ENCODE peak calls at places on chromosome 12, in seven cellular contexts. I is CD8-positive, alpha-beta T cell; S is ovary; N is endodermal cell; J is astrocyte of the spinal cord; O is fibroblast of villous mesenchyme; L is testis. A is an unnamed sample.

GRCh38 chr12:64968989-64969819 is 144.8 kb downstream of the TBC1D30 start:
- DNase-seq in I (no peak), S (no peak), N (no peak), J (peak), O (peak), L (no peak), A (no peak)

GRCh38 chr12:69415471-69416275 is 54.5 kb upstream of the FRS2 start:
- DNase-seq in I (no peak), S (peak), N (peak), J (peak), O (peak), L (peak), A (peak)

GRCh38 chr12:47754881-47755280 is 3.8 kb downstream of the RAPGEF3 start:
- DNase-seq in I (no peak), S (no peak), N (peak), J (no peak), O (no peak), L (no peak), A (no peak)

GRCh38 chr12:122894173-122895121 is 1.5 kb downstream of the VPS37B start:
- DNase-seq in I (no peak), S (no peak), N (no peak), J (no peak), O (no peak), L (no peak), A (no peak)

GRCh38 chr12:100163416-100164152 is 20.9 kb upstream of the BLTP3B start:
- DNase-seq in I (peak), S (peak), N (peak), J (peak), O (peak), L (peak), A (peak)

GRCh38 chr12:12523229-12523628 is 39.4 kb downstream of the DUSP16 start:
- DNase-seq in I (no peak), S (no peak), N (no peak), J (no peak), O (no peak), L (no peak), A (no peak)

GRCh38 chr12:66061076-66061475 is 69.5 kb downstream of the LLPH start:
- DNase-seq in I (no peak), S (no peak), N (no peak), J (no peak), O (no peak), L (no peak), A (no peak)

GRCh38 chr12:32698285-32698684 is 19.2 kb downstream of the DNM1L start:
- DNase-seq in I (no peak), S (no peak), N (no peak), J (no peak), O (peak), L (no peak), A (no peak)

GRCh38 chr12:34394211-34395055 is 372.1 kb downstream of the ALG10 start:
- DNase-seq in I (peak), S (peak), N (peak), J (no peak), O (no peak), L (no peak), A (no peak)

GRCh38 chr12:95173392-95174251 is 43.6 kb downstream of the FGD6 start:
- DNase-seq in I (no peak), S (peak), N (no peak), J (peak), O (peak), L (peak), A (peak)

GRCh38 chr12:98644433-98644711 is 216 bp downstream of the IKBIP start:
- DNase-seq in I (no peak), S (no peak), N (peak), J (no peak), O (no peak), L (no peak), A (no peak)

GRCh38 chr12:13195244-13195643 is 1.3 kb upstream of the EMP1 start:
- DNase-seq in I (no peak), S (no peak), N (no peak), J (no peak), O (no peak), L (no peak), A (no peak)

GRCh38 chr12:62256408-62257079 is 3.7 kb upstream of the USP15 start:
- DNase-seq in I (no peak), S (peak), N (no peak), J (no peak), O (peak), L (peak), A (no peak)

GRCh38 chr12:120367252-120367923 is 1.6 kb downstream of the MSI1 start:
- DNase-seq in I (no peak), S (no peak), N (peak), J (no peak), O (no peak), L (no peak), A (no peak)

GRCh38 chr12:110533607-110534006 is 31.5 kb downstream of the RAD9B start:
- DNase-seq in I (no peak), S (no peak), N (peak), J (no peak), O (peak), L (no peak), A (no peak)

GRCh38 chr12:62659457-62660295 is 193.1 kb downstream of the MON2 start:
- DNase-seq in I (no peak), S (no peak), N (peak), J (no peak), O (no peak), L (no peak), A (peak)

GRCh38 chr12:111503116-111503515 is 96.0 kb downstream of the ATXN2 start:
- DNase-seq in I (no peak), S (no peak), N (no peak), J (no peak), O (peak), L (no peak), A (no peak)

GRCh38 chr12:110920324-110920910 is at the start of gene MYL2:
- DNase-seq in I (no peak), S (no peak), N (no peak), J (no peak), O (no peak), L (no peak), A (no peak)

GRCh38 chr12:48978291-48978740 is at the start of gene WNT1:
- DNase-seq in I (no peak), S (no peak), N (no peak), J (no peak), O (no peak), L (no peak), A (no peak)

GRCh38 chr12:1634149-1634548 is 5.1 kb downstream of the WNT5B start:
- DNase-seq in I (no peak), S (no peak), N (no peak), J (no peak), O (no peak), L (no peak), A (no peak)

GRCh38 chr12:1633459-1633858 is 4.4 kb downstream of the WNT5B start:
- DNase-seq in I (no peak), S (no peak), N (no peak), J (no peak), O (no peak), L (no peak), A (no peak)

GRCh38 chr12:1635656-1636055 is 6.6 kb downstream of the WNT5B start:
- DNase-seq in I (no peak), S (no peak), N (no peak), J (no peak), O (no peak), L (no peak), A (no peak)

GRCh38 chr12:1632702-1633101 is 3.7 kb downstream of the WNT5B start:
- DNase-seq in I (no peak), S (no peak), N (no peak), J (no peak), O (no peak), L (no peak), A (no peak)

DNA sequence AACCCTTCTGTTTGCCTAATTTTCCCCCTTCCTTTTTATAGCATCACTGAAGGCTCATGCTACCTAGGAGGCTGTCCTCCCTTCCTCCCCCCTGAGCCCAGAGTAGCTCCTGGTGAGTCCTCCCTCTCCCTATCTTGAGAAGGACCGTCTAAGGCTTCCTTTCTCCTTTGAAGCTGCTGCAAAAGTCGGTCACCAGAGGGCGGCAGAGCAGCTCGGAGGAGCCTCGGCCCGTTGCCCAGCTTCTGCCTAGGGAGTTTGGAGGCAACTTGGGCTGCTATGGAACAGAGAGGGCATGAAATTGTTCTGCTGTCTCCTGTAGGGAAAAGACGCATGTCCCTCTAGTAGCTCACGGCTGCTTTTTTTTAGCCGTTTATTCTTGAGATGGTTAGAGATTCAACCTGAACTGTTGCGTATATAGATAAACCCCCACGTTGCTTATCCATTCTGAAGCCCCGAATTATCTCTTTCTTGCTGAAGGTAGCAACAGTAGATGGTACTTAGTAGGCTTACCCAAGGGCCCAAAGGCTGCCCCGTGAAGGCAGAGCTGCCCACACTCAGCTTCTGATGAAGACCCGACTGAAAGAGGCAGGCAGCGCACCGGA is 5.7 kb downstream of the WNT5B start:
- DNase-seq in I (peak), S (peak), N (peak), J (peak), O (peak), L (peak), A (peak)
- H3K4me3 ChIP-seq in I (no peak), S (no peak), N (no peak), J (no peak), O (no peak), L (no peak), A (no peak)

DNA sequence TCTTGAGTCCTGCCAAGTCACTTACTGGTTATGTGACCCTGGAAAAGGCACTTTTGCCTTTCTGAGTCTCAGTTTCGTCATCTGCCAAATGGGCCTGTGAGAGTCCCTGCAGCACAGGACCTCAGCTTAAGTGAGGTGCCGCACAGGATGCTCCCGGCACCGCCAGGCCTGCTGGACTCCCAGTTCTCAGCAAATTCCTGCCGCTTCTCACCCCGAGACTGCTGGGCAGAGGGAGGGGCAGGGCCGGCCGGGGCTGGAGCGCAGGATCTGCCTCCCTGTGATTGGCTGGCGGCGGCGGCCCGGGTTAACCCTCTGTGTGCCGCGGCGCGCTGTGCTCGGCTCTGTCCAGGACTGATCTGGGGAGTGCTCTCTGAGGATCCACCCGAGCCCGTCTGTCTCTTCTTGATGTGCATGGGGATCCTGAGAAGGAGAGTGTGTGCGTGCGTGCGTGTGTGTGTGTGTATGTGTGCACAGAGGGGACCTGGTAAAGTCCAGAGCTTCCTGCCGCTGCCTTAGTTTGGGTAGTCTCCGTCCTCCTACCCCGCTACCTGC is 8.6 kb downstream of the SETD1B start:
- DNase-seq in I (no peak), S (peak), N (peak), J (peak), O (peak), L (peak), A (peak)
- TF ChIP-seq CTCF in I (peak), S (no peak), N (peak), J (no peak), O (no peak), L (no peak), A (no peak)

GRCh38 chr12:6603095-6603567 is 4.0 kb downstream of the CHD4 start:
- DNase-seq in I (peak), S (no peak), N (peak), J (peak), O (peak), L (peak), A (no peak)
- H3K4me3 ChIP-seq in I (peak), S (no peak), N (no peak), J (no peak), O (peak), L (no peak), A (peak)

DNA sequence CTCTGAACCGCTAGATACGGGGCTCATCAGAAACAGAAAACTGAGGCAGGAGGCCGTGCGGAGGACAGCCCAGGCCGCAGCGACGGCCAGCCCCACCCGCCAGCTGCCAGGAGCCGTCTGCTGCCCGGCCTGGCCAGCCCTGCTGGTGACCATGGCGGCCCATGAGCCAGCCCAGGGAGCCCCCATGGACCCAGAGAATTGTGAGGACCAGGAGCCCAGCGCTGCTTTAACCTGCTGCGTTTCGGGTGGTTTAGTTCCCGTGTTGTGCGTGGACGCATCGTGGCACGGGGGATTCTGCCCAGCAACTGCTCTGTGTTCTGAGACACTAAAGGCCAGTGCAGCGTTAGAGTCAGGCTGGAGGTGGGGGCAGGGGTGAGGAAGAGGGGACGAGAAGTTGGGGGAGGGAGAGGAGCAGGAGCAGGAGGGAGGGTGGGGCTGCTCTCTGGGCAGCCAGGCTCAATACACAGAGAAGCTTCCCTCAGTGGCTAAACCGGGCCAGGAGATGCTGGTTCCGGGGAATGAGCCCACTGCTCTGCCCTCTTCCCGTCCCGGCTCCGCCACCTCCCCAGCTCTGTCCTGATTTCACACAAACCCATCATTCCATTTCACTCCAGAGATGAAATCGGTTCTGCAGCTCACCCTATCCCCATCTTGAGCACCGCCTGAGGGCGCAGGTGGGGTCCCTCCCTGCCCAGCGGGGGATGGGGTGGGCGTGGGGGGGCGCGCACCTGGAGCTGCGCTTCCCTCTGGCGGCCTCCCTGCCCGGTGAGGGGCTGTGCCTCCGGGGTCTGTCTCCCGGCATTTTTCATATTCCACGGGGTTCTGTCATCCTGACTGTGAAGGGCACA is 44.4 kb downstream of the NOC4L start:
- DNase-seq in I (peak), S (no peak), N (no peak), J (no peak), O (no peak), L (no peak), A (no peak)
- TF ChIP-seq CTCF in I (no peak), S (no peak), N (peak), J (no peak), O (no peak), L (no peak), A (no peak)